ENCODE peak calls at places on chromosomes 3 and 15, in ten cellular contexts. One of them, this sample, is unnamed.

GRCh38 chr3:166455724-166456123 is 618.5 kb upstream of the BCHE start:
- DNase-seq in mesothelial cell of epicardium: no peak
- DNase-seq in fibroblast of lung: no peak
- DNase-seq in cardiac fibroblast: no peak
- DNase-seq in B cell: no peak
- DNase-seq in uterus: no peak
- DNase-seq in endothelial cell: no peak
- DNase-seq in BE2C: no peak
- DNase-seq in WERI-Rb-1: no peak
- DNase-seq in thoracic aorta: no peak
- DNase-seq in this sample: no peak

GRCh38 chr15:56040081-56041035 is 46.9 kb upstream of the NEDD4 start:
- DNase-seq in endothelial cell: no peak
- DNase-seq in WERI-Rb-1: no peak
- DNase-seq in mesothelial cell of epicardium: no peak
- DNase-seq in cardiac fibroblast: peak
- DNase-seq in fibroblast of lung: peak
- DNase-seq in BE2C: peak
- DNase-seq in B cell: no peak
- DNase-seq in uterus: peak
- DNase-seq in thoracic aorta: peak
- DNase-seq in this sample: peak

GRCh38 chr3:109353057-109353456 is 15.7 kb upstream of the DPPA4 start:
- DNase-seq in thoracic aorta: no peak
- DNase-seq in B cell: no peak
- DNase-seq in WERI-Rb-1: no peak
- DNase-seq in endothelial cell: no peak
- DNase-seq in BE2C: no peak
- DNase-seq in fibroblast of lung: peak
- DNase-seq in uterus: no peak
- DNase-seq in cardiac fibroblast: no peak
- DNase-seq in mesothelial cell of epicardium: no peak
- DNase-seq in this sample: no peak

GRCh38 chr3:27930052-27930602 is 208.0 kb upstream of the EOMES start:
- DNase-seq in WERI-Rb-1: no peak
- DNase-seq in uterus: no peak
- DNase-seq in B cell: no peak
- DNase-seq in BE2C: no peak
- DNase-seq in endothelial cell: no peak
- DNase-seq in mesothelial cell of epicardium: no peak
- DNase-seq in fibroblast of lung: no peak
- DNase-seq in thoracic aorta: no peak
- DNase-seq in cardiac fibroblast: no peak
- DNase-seq in this sample: no peak

GRCh38 chr3:185420762-185421161 is 57.8 kb downstream of the MAP3K13 start:
- DNase-seq in cardiac fibroblast: peak
- DNase-seq in fibroblast of lung: peak
- DNase-seq in uterus: no peak
- DNase-seq in endothelial cell: no peak
- DNase-seq in B cell: no peak
- DNase-seq in WERI-Rb-1: no peak
- DNase-seq in thoracic aorta: no peak
- DNase-seq in mesothelial cell of epicardium: no peak
- DNase-seq in BE2C: no peak
- DNase-seq in this sample: no peak

GRCh38 chr3:28291577-28291976 is 50.2 kb downstream of the CMC1 start:
- DNase-seq in BE2C: no peak
- DNase-seq in endothelial cell: no peak
- DNase-seq in B cell: no peak
- DNase-seq in WERI-Rb-1: no peak
- DNase-seq in thoracic aorta: no peak
- DNase-seq in uterus: no peak
- DNase-seq in cardiac fibroblast: no peak
- DNase-seq in fibroblast of lung: no peak
- DNase-seq in mesothelial cell of epicardium: no peak
- DNase-seq in this sample: no peak

GRCh38 chr15:98729446-98730042 is 81.2 kb downstream of the IGF1R start:
- DNase-seq in uterus: no peak
- DNase-seq in fibroblast of lung: no peak
- DNase-seq in cardiac fibroblast: peak
- DNase-seq in mesothelial cell of epicardium: no peak
- DNase-seq in thoracic aorta: no peak
- DNase-seq in BE2C: peak
- DNase-seq in B cell: no peak
- DNase-seq in endothelial cell: no peak
- DNase-seq in WERI-Rb-1: no peak
- DNase-seq in this sample: no peak

GRCh38 chr3:66938338-66938963 is 59.7 kb upstream of the KBTBD8 start:
- DNase-seq in endothelial cell: peak
- DNase-seq in uterus: no peak
- DNase-seq in fibroblast of lung: peak
- DNase-seq in BE2C: peak
- DNase-seq in cardiac fibroblast: peak
- DNase-seq in B cell: peak
- DNase-seq in mesothelial cell of epicardium: peak
- DNase-seq in thoracic aorta: no peak
- DNase-seq in WERI-Rb-1: peak
- DNase-seq in this sample: peak

GRCh38 chr15:61227269-61228024 is 1.7 kb downstream of the RORA start:
- DNase-seq in WERI-Rb-1: peak
- DNase-seq in fibroblast of lung: peak
- DNase-seq in B cell: no peak
- DNase-seq in cardiac fibroblast: peak
- DNase-seq in uterus: peak
- DNase-seq in BE2C: peak
- DNase-seq in endothelial cell: peak
- DNase-seq in thoracic aorta: no peak
- DNase-seq in mesothelial cell of epicardium: no peak
- DNase-seq in this sample: no peak

GRCh38 chr3:172707967-172708366 is 2.9 kb downstream of the NCEH1 start:
- DNase-seq in WERI-Rb-1: no peak
- DNase-seq in uterus: no peak
- DNase-seq in mesothelial cell of epicardium: no peak
- DNase-seq in fibroblast of lung: peak
- DNase-seq in BE2C: no peak
- DNase-seq in thoracic aorta: no peak
- DNase-seq in B cell: no peak
- DNase-seq in cardiac fibroblast: peak
- DNase-seq in endothelial cell: no peak
- DNase-seq in this sample: no peak

GRCh38 chr15:47820047-47820779 is 102.9 kb downstream of the SEMA6D start:
- DNase-seq in mesothelial cell of epicardium: no peak
- DNase-seq in fibroblast of lung: peak
- DNase-seq in thoracic aorta: no peak
- DNase-seq in BE2C: peak
- DNase-seq in endothelial cell: no peak
- DNase-seq in B cell: no peak
- DNase-seq in cardiac fibroblast: peak
- DNase-seq in uterus: no peak
- DNase-seq in WERI-Rb-1: no peak
- DNase-seq in this sample: peak

GRCh38 chr3:122111974-122112373 is 56.8 kb downstream of the CD86 start:
- DNase-seq in B cell: no peak
- DNase-seq in endothelial cell: no peak
- DNase-seq in BE2C: no peak
- DNase-seq in WERI-Rb-1: no peak
- DNase-seq in mesothelial cell of epicardium: no peak
- DNase-seq in fibroblast of lung: no peak
- DNase-seq in cardiac fibroblast: no peak
- DNase-seq in thoracic aorta: no peak
- DNase-seq in uterus: no peak
- DNase-seq in this sample: no peak

GRCh38 chr3:126365351-126366274 is 8.4 kb upstream of the KLF15 start:
- DNase-seq in mesothelial cell of epicardium: no peak
- DNase-seq in uterus: no peak
- DNase-seq in WERI-Rb-1: no peak
- DNase-seq in thoracic aorta: no peak
- DNase-seq in fibroblast of lung: no peak
- DNase-seq in BE2C: no peak
- DNase-seq in B cell: no peak
- DNase-seq in cardiac fibroblast: no peak
- DNase-seq in endothelial cell: no peak
- DNase-seq in this sample: no peak

GRCh38 chr3:108662141-108662738 is 72.7 kb downstream of the DZIP3 start:
- DNase-seq in mesothelial cell of epicardium: no peak
- DNase-seq in thoracic aorta: no peak
- DNase-seq in cardiac fibroblast: peak
- DNase-seq in fibroblast of lung: peak
- DNase-seq in uterus: peak
- DNase-seq in endothelial cell: peak
- DNase-seq in B cell: peak
- DNase-seq in BE2C: peak
- DNase-seq in WERI-Rb-1: peak
- DNase-seq in this sample: peak

GRCh38 chr3:53045784-53046170 is at the start of gene SFMBT1:
- DNase-seq in B cell: peak
- DNase-seq in WERI-Rb-1: peak
- DNase-seq in thoracic aorta: no peak
- DNase-seq in fibroblast of lung: peak
- DNase-seq in uterus: peak
- DNase-seq in BE2C: peak
- DNase-seq in cardiac fibroblast: peak
- DNase-seq in mesothelial cell of epicardium: peak
- DNase-seq in endothelial cell: peak
- DNase-seq in this sample: peak

GRCh38 chr3:13718000-13718399 is 161.9 kb downstream of the WNT7A start:
- DNase-seq in B cell: no peak
- DNase-seq in thoracic aorta: no peak
- DNase-seq in cardiac fibroblast: no peak
- DNase-seq in BE2C: no peak
- DNase-seq in uterus: peak
- DNase-seq in mesothelial cell of epicardium: peak
- DNase-seq in endothelial cell: no peak
- DNase-seq in fibroblast of lung: no peak
- DNase-seq in WERI-Rb-1: no peak
- DNase-seq in this sample: no peak

GRCh38 chr3:114582929-114583328 is 289.1 kb downstream of the TIGIT start:
- DNase-seq in fibroblast of lung: no peak
- DNase-seq in B cell: no peak
- DNase-seq in cardiac fibroblast: no peak
- DNase-seq in mesothelial cell of epicardium: no peak
- DNase-seq in uterus: no peak
- DNase-seq in endothelial cell: no peak
- DNase-seq in BE2C: no peak
- DNase-seq in thoracic aorta: no peak
- DNase-seq in WERI-Rb-1: no peak
- DNase-seq in this sample: no peak

GRCh38 chr3:11774296-11774877 is 72.3 kb downstream of the TAMM41 start:
- DNase-seq in B cell: no peak
- DNase-seq in fibroblast of lung: peak
- DNase-seq in WERI-Rb-1: peak
- DNase-seq in endothelial cell: peak
- DNase-seq in BE2C: peak
- DNase-seq in thoracic aorta: no peak
- DNase-seq in mesothelial cell of epicardium: no peak
- DNase-seq in cardiac fibroblast: peak
- DNase-seq in uterus: no peak
- DNase-seq in this sample: no peak
- TF ChIP-seq CTCF in B cell: no peak
- TF ChIP-seq CTCF in fibroblast of lung: peak
- TF ChIP-seq CTCF in WERI-Rb-1: peak
- TF ChIP-seq CTCF in endothelial cell: peak
- TF ChIP-seq CTCF in BE2C: peak
- TF ChIP-seq CTCF in thoracic aorta: no peak
- TF ChIP-seq CTCF in mesothelial cell of epicardium: no peak
- TF ChIP-seq CTCF in cardiac fibroblast: peak
- TF ChIP-seq CTCF in uterus: no peak
- TF ChIP-seq CTCF in this sample: peak

DNA sequence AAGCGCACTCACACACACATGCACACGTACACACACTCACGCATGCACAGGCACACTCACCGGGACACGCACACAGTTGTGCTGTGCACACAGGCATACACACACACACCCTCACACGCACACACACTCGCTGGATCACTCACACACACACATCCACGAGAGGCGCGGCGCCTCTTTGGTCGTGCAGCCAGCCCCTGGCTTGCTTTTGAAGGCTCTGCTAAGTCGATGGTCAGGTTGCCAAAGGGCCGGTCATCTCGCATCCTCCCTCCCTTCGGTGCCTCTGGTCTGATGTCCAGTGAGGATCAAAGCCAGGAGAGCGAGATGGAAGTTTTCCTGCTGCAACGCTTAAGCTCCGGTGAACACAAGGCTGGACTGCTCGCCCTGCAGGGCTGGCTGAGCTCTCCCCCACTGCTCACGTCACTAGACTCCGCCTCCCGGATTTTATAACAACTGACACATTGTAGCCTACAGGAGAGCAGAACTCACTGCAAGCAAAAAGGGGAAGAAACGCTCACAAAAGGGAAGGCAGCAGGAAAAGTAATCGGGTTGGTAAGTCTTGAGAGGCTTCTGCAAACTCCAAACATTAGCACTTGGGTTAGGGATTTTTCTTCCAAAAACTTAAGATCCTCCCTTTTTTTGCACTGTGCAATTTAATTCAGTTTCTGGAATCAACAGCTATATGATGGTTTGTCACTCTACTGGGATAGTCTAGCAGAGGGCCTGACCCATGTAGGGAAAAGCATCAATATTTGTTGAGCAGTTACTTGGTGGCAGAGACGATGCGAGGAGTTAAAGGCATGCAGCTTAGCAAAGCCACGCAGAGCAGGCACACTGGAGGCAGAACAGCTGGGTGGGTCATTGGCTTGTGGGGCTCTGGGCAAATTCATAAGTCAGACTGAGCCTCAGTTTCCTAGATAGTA is at the start of gene SRGAP3:
- DNase-seq in endothelial cell: peak
- DNase-seq in fibroblast of lung: peak
- DNase-seq in WERI-Rb-1: peak
- DNase-seq in cardiac fibroblast: peak
- DNase-seq in BE2C: peak
- DNase-seq in uterus: peak
- DNase-seq in B cell: peak
- DNase-seq in mesothelial cell of epicardium: peak
- DNase-seq in thoracic aorta: peak
- DNase-seq in this sample: peak
- TF ChIP-seq CTCF in endothelial cell: no peak
- TF ChIP-seq CTCF in fibroblast of lung: peak
- TF ChIP-seq CTCF in WERI-Rb-1: peak
- TF ChIP-seq CTCF in cardiac fibroblast: peak
- TF ChIP-seq CTCF in BE2C: peak
- TF ChIP-seq CTCF in uterus: peak
- TF ChIP-seq CTCF in B cell: no peak
- TF ChIP-seq CTCF in mesothelial cell of epicardium: peak
- TF ChIP-seq CTCF in thoracic aorta: peak
- TF ChIP-seq CTCF in this sample: peak

GRCh38 chr15:39466428-39466827 is 114.5 kb upstream of the THBS1 start:
- DNase-seq in mesothelial cell of epicardium: no peak
- DNase-seq in WERI-Rb-1: no peak
- DNase-seq in cardiac fibroblast: no peak
- DNase-seq in endothelial cell: no peak
- DNase-seq in BE2C: no peak
- DNase-seq in uterus: peak
- DNase-seq in fibroblast of lung: peak
- DNase-seq in B cell: no peak
- DNase-seq in thoracic aorta: no peak
- DNase-seq in this sample: peak
- TF ChIP-seq CTCF in mesothelial cell of epicardium: no peak
- TF ChIP-seq CTCF in WERI-Rb-1: no peak
- TF ChIP-seq CTCF in cardiac fibroblast: no peak
- TF ChIP-seq CTCF in endothelial cell: no peak
- TF ChIP-seq CTCF in BE2C: no peak
- TF ChIP-seq CTCF in uterus: no peak
- TF ChIP-seq CTCF in fibroblast of lung: no peak
- TF ChIP-seq CTCF in B cell: no peak
- TF ChIP-seq CTCF in thoracic aorta: no peak
- TF ChIP-seq CTCF in this sample: no peak

GRCh38 chr3:55899887-55900286 is 412.8 kb upstream of the WNT5A start:
- DNase-seq in BE2C: peak
- DNase-seq in cardiac fibroblast: no peak
- DNase-seq in WERI-Rb-1: no peak
- DNase-seq in B cell: no peak
- DNase-seq in mesothelial cell of epicardium: no peak
- DNase-seq in uterus: no peak
- DNase-seq in thoracic aorta: no peak
- DNase-seq in fibroblast of lung: no peak
- DNase-seq in endothelial cell: peak
- DNase-seq in this sample: no peak
- TF ChIP-seq CTCF in BE2C: peak
- TF ChIP-seq CTCF in cardiac fibroblast: peak
- TF ChIP-seq CTCF in WERI-Rb-1: no peak
- TF ChIP-seq CTCF in B cell: no peak
- TF ChIP-seq CTCF in mesothelial cell of epicardium: no peak
- TF ChIP-seq CTCF in uterus: no peak
- TF ChIP-seq CTCF in thoracic aorta: no peak
- TF ChIP-seq CTCF in fibroblast of lung: peak
- TF ChIP-seq CTCF in endothelial cell: peak
- TF ChIP-seq CTCF in this sample: peak